ENCODE peak calls at places on chromosomes 6 and 20, in seven cellular contexts. L is upper lobe of right lung, Z is IMR-90, N is breast epithelium, K is kidney, Q is BJ, R is neural progenitor cell. S is an unnamed sample.

GRCh38 chr20:52171025-52171424 is 20.6 kb downstream of the ZFP64 start:
- DNase-seq in N (no peak), Q (no peak), L (no peak), Z (no peak), K (no peak), R (no peak), S (no peak)

GRCh38 chr6:16184129-16184528 is 54.3 kb upstream of the GMPR start:
- DNase-seq in R (peak), Q (no peak), N (no peak), K (no peak), Z (peak), L (no peak), S (no peak)

GRCh38 chr6:17418281-17419188 is 25.1 kb downstream of the CAP2 start:
- DNase-seq in Q (peak), R (peak), N (no peak), L (no peak), Z (peak), K (no peak), S (peak)

GRCh38 chr6:87705070-87705691 is 3.1 kb upstream of the AKIRIN2 start:
- DNase-seq in Q (no peak), N (no peak), L (no peak), K (no peak), R (no peak), Z (peak), S (no peak)

GRCh38 chr6:71466362-71466761 is 177.8 kb downstream of the OGFRL1 start:
- DNase-seq in R (no peak), Z (no peak), N (no peak), L (no peak), Q (no peak), K (no peak), S (no peak)

GRCh38 chr6:84772428-84773132 is 8.2 kb upstream of the TBX18 start:
- DNase-seq in N (no peak), K (peak), L (no peak), Q (no peak), Z (no peak), R (peak), S (no peak)

GRCh38 chr20:62651285-62652021 is 9.2 kb downstream of the SLCO4A1 start:
- DNase-seq in N (peak), Q (no peak), R (no peak), Z (peak), L (peak), K (peak), S (no peak)

GRCh38 chr6:24673625-24674024 is 6.7 kb downstream of the ACOT13 start:
- DNase-seq in K (no peak), L (no peak), R (peak), N (no peak), Z (no peak), Q (no peak), S (no peak)

GRCh38 chr6:21091411-21091810 is 502.1 kb upstream of the SOX4 start:
- DNase-seq in K (no peak), Q (no peak), L (no peak), Z (no peak), R (no peak), N (no peak), S (no peak)

GRCh38 chr6:29531668-29532067 is 27.9 kb downstream of the UBD start:
- DNase-seq in N (no peak), Q (no peak), R (no peak), L (no peak), K (no peak), Z (no peak), S (no peak)

GRCh38 chr6:2038096-2038495 is 207.3 kb downstream of the GMDS start:
- DNase-seq in K (no peak), Z (peak), R (no peak), Q (no peak), N (no peak), L (no peak), S (no peak)

GRCh38 chr6:82408952-82409421 is 45.4 kb downstream of the TPBG start:
- DNase-seq in N (no peak), Z (peak), L (no peak), Q (no peak), R (no peak), K (no peak), S (peak)

GRCh38 chr6:122818866-122819265 is 29.8 kb downstream of the SMPDL3A start:
- DNase-seq in N (no peak), K (no peak), Z (no peak), L (no peak), R (peak), Q (no peak), S (no peak)

GRCh38 chr6:116220172-116220571 is 33.7 kb downstream of the TSPYL4 start:
- DNase-seq in R (no peak), K (no peak), Z (peak), N (no peak), L (no peak), Q (no peak), S (no peak)

GRCh38 chr20:47304287-47304686 is 52.2 kb downstream of the ZMYND8 start:
- DNase-seq in R (no peak), Q (peak), Z (peak), N (no peak), K (no peak), L (peak), S (no peak)
- TF ChIP-seq CTCF in R (no peak), Q (peak), Z (peak), N (peak), K (no peak), L (peak), S (no peak)

GRCh38 chr20:50344232-50345071 is 153.8 kb downstream of the CEBPB start:
- DNase-seq in R (no peak), L (no peak), Q (no peak), K (no peak), Z (no peak), N (no peak), S (no peak)
- TF ChIP-seq CTCF in R (peak), L (peak), Q (no peak), K (no peak), Z (peak), N (no peak), S (peak)

GRCh38 chr6:166454692-166455515 is 72.2 kb upstream of the MPC1 start:
- DNase-seq in L (no peak), Z (no peak), Q (no peak), N (no peak), K (no peak), R (no peak), S (no peak)

GRCh38 chr6:166459906-166460305 is 77.2 kb upstream of the MPC1 start:
- DNase-seq in R (no peak), Z (no peak), K (peak), L (no peak), N (no peak), Q (no peak), S (no peak)

GRCh38 chr6:166453651-166454050 is 70.9 kb upstream of the MPC1 start:
- DNase-seq in R (no peak), Z (no peak), Q (no peak), K (no peak), L (no peak), N (no peak), S (no peak)

GRCh38 chr6:166459272-166459671 is 76.5 kb upstream of the MPC1 start:
- DNase-seq in N (no peak), R (no peak), Q (no peak), Z (no peak), L (no peak), K (peak), S (no peak)

DNA sequence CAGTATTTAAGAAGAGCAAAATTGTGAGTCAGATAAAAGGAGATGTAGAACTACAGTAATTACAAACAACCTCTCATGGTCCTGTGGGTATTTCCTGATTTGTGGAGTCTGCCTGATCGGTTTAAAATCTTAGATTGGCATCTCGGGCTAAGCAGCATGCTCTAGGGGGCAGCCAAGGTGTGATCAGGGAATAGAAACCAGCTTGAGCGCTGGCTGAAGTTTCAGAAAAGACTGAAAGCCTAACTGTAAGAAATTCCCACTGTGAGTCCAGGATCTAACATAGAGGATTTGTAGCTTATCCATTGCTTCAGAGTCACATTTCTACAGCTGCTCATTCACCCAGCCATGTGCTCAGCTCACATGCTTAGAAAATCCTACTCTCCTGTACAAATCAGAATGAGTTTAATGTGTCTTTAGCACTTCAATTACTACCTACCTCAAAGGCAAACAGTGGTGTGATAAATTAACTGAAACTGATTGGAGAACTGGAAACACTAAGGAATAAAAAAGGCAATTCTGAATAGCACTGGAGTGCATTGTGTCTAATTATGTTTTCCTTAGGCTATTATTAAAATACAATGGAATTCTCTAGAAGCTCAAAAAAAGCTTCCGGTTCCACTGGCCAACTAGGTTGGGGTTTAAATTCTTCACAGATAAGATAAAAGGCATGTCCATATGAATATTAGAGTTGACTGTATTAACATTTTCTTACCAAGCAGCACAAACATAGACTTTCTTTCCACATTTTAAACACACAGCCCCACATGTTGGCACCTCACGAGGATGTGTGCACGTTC is 73.8 kb upstream of the MPC1 start:
- DNase-seq in N (no peak), Q (no peak), Z (peak), L (no peak), R (peak), K (no peak), S (no peak)
- TF ChIP-seq CTCF in N (no peak), Q (peak), Z (peak), L (peak), R (peak), K (peak), S (peak)

GRCh38 chr6:108362455-108362854 is 67.6 kb downstream of the AFG1L start:
- DNase-seq in L (no peak), Q (no peak), Z (no peak), N (no peak), K (no peak), R (no peak), S (no peak)

GRCh38 chr6:108360919-108361311 is 66.1 kb downstream of the AFG1L start:
- DNase-seq in Q (no peak), R (no peak), N (no peak), L (no peak), K (no peak), Z (no peak), S (no peak)

GRCh38 chr6:108363113-108363512 is 68.3 kb downstream of the AFG1L start:
- DNase-seq in R (no peak), Z (no peak), K (no peak), L (no peak), N (no peak), Q (no peak), S (no peak)

GRCh38 chr6:108361312-108361932 is 66.6 kb downstream of the AFG1L start:
- DNase-seq in N (no peak), R (no peak), Z (peak), Q (no peak), K (no peak), L (no peak), S (no peak)

GRCh38 chr6:108359901-108360882 is 65.3 kb downstream of the AFG1L start:
- DNase-seq in K (no peak), N (no peak), Z (peak), L (no peak), Q (no peak), R (no peak), S (no peak)
- TF ChIP-seq CTCF in K (no peak), N (no peak), Z (no peak), L (peak), Q (no peak), R (peak), S (no peak)

DNA sequence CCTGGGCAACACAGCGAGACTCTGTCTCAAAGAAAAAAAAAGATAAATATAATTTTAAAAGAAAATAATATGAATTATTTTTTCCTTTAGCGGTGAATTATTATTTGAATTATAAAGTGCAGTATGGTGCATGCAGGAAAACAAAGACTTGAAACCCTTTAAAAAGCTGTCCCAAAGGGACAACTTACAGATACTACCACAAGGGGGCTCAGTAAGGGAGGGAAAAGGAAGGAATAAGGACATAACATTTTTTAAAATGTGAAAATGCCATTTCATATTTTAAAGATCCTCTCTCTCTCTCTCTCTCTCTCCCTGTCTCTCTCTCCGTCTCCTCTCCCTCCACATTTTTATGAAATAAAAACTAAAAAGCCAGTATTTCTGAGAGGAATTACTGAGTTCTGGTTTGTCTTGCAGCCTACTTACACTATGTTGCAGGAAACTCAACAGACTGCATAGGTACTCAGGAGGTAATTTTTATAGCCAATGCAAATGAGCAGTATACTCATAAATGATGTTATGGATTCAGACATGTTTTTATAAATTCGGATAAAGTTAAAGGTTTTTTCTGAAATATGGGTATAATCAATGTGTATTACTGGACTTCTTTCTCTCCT is 455.0 kb upstream of the GJE1 start:
- DNase-seq in R (peak), L (no peak), Q (no peak), N (no peak), Z (peak), K (no peak), S (no peak)
- TF ChIP-seq CTCF in R (peak), L (peak), Q (peak), N (peak), Z (peak), K (peak), S (peak)

DNA sequence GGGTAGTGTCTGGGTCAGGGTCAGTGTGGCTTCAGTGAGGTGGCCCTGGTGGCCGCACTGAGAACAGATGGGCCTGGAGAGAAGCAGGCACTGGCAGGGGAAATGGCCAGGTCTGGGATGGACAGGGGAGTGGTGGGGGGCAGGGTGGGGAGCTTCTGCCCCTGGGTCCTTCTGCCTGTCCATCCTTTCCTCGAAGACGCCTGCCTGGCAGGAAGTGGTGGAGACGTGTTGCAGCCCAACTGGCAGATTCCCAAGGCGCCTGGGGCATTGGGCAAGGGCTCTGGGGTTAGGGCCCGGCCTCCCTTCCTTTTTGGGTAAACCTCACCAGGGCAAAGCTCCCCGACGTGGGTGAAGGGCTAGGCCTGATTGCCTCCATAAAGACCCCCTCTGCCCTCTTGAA is 10.4 kb downstream of the SRC start:
- DNase-seq in L (peak), Z (no peak), K (no peak), Q (no peak), N (peak), R (no peak), S (no peak)
- TF ChIP-seq CTCF in L (no peak), Z (no peak), K (no peak), Q (no peak), N (no peak), R (no peak), S (no peak)

DNA sequence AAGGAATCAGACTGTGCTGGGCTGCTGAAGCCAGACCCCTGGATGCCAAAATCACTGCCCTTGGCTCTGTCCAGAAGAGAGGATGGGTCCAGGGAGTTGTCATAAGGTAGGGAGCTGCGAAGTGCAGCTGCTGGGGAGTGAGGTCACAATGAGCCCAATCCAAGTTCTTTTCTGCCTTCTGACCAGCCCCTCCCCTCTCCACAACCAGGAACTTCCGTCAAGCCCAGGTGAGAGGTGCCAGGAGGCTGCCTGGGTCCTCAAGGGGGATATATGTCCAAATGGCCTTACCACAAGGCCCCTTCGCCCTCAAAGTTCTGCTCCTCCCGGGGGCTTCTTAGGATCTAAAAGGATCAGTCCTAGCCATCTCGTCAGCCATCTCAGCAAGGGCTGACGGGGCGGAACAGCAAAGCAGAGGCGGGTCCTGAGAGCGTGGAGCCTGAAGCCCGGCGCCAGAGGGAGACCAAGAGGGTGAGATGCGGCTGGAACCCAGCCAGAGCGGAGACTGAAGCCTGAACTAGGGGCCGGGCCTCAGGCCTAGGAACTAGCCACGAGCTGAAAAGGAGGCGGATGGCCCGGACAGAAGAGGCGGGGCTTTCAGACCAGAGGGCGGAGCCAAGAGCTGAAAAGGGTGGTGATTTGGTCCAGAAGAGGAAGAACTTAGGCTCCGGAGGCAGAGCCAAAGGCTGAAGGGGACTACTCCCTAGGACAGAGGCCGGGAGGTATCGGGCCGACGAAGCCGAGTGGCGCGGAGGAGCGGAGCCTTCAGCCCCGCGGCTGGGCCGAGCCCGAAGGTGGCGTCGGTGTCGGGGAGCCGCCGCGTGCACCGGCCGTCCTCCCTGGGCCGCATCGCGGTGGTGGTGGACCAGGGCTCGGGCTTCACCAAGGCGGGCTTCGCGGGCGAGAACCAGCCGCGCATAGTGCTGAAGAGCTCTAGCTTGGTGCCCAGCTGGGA is at the start of gene ACTL10:
- DNase-seq in R (peak), L (peak), Z (peak), N (peak), K (peak), Q (peak), S (peak)
- TF ChIP-seq CTCF in R (no peak), L (peak), Z (peak), N (peak), K (peak), Q (peak), S (peak)

S was measured in AG09309.